ENCODE peak calls at places on chromosomes 4 and X, in four cellular contexts. Q is heart right ventricle, L is fibroblast of the aortic adventitia, J is cardiac muscle cell. B is an unnamed sample.

GRCh38 chr4:12016729-12017128 is 588.0 kb upstream of the HS3ST1 start:
- DNase-seq in L (no peak), Q (no peak), J (no peak), B (no peak)

GRCh38 chr4:57966987-57967760 is 857.0 kb upstream of the IGFBP7 start:
- DNase-seq in J (no peak), L (no peak), Q (no peak), B (no peak)

GRCh38 chr4:47531954-47532321 is 46.9 kb downstream of the ATP10D start:
- DNase-seq in Q (no peak), L (no peak), J (no peak), B (no peak)

GRCh38 chr4:76174216-76174615 is 26.0 kb upstream of the NUP54 start:
- DNase-seq in L (no peak), J (no peak), Q (no peak), B (no peak)

GRCh38 chr4:127284236-127284635 is 348.5 kb upstream of the INTU start:
- DNase-seq in Q (no peak), L (peak; percentile 13), J (peak; percentile 69), B (no peak)

GRCh38 chr4:56728512-56728911 is 47.4 kb upstream of the HOPX start:
- DNase-seq in Q (peak; percentile 25), L (peak; percentile 47), J (peak; percentile 97), B (peak; percentile 42)

GRCh38 chr4:87065016-87065415 is 130.2 kb downstream of the AFF1 start:
- DNase-seq in J (no peak), Q (no peak), L (no peak), B (no peak)

GRCh38 chr4:143372093-143372915 is 35.6 kb downstream of the GAB1 start:
- DNase-seq in J (no peak), Q (no peak), L (no peak), B (no peak)

GRCh38 chr4:139266583-139267257 is 13.3 kb downstream of the MGARP start:
- DNase-seq in Q (peak; percentile 68), J (peak; percentile 71), L (peak; percentile 78), B (peak; percentile 76)

GRCh38 chr4:43816107-43816506 is 632.5 kb downstream of the KCTD8 start:
- DNase-seq in J (no peak), L (no peak), Q (no peak), B (no peak)

GRCh38 chr4:108168672-108169562 is at the start of gene LEF1:
- DNase-seq in L (peak; percentile 18), Q (peak; percentile 13), J (peak; percentile 42), B (no peak)

GRCh38 chrX:102841706-102842003 is 95.4 kb upstream of the RAB40AL start:
- DNase-seq in J (no peak), Q (no peak), L (no peak), B (no peak)

GRCh38 chr4:23911675-23912455 is 22.0 kb upstream of the PPARGC1A start:
- DNase-seq in L (no peak), Q (no peak), J (no peak), B (no peak)

GRCh38 chr4:73197220-73197619 is 61.4 kb downstream of the ANKRD17 start:
- DNase-seq in L (peak; percentile 24), J (peak; percentile 29), Q (no peak), B (no peak)

GRCh38 chr4:150699599-150699998 is 117.6 kb downstream of the MAB21L2 start:
- DNase-seq in L (no peak), J (no peak), Q (no peak), B (no peak)

GRCh38 chr4:33966808-33967207 is 2277.5 kb downstream of the ARAP2 start:
- DNase-seq in Q (no peak), J (no peak), L (no peak), B (no peak)
- TF ChIP-seq CTCF in Q (no peak), J (no peak), L (peak; percentile 29), B (no peak)

DNA sequence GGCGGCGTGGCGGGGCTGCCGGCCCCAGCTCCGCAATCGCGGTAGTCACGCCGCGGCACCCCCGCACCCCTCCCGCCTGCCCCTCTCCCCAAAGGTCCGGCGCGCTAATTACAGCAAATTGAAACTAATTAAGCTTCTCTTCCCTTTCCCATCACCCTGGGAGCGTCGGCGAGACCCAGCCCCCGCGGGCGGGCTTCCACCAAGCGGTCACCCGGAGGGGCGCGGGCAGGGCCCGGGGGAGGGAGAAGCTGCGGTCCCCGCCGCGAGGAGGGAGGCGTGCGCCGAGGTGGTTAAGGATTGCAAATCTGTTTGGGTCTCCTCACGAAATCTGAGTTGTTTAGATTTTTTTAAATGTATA is 13.1 kb downstream of the ARX start:
- DNase-seq in J (no peak), L (no peak), Q (no peak), B (no peak)
- H3K4me3 ChIP-seq in J (peak overlapping the region; percentile 12), L (no peak overlapping the region), Q (peak overlapping the region; percentile 8), B (no peak overlapping the region)

DNA sequence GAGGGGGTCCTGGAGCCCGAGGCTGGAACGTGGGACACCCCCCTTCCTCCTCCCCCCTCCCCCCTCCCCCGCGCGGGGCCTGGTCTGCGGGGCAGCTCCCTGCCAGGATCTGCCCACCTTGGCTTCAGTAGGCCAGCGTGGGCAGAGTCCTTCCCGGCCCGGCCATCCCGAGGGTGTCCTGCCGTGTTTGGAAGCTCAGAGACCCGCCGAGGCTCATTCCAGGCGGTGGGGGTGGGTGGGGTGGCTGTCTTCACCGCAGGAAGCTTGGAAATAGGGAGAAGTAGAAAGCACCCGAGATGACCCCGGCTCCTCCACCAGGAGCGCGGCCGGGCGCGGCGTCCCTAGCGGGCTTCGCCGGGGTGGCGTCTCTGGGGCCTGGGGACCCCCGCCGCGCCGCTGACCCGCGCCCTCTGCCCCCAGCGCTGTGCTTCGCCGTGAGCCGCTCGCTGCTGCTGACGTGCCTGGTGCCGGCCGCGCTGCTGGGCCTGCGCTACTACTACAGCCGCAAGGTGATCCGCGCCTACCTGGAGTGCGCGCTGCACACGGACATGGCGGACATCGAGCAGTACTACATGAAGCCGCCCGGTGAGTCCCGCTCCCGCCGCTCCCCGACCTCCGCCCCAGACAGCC is 1.6 kb downstream of the NAT8L start:
- DNase-seq in Q (no peak), J (no peak), L (no peak), B (peak; percentile 10)
- TF ChIP-seq CTCF in Q (no peak), J (no peak), L (no peak), B (no peak)

DNA sequence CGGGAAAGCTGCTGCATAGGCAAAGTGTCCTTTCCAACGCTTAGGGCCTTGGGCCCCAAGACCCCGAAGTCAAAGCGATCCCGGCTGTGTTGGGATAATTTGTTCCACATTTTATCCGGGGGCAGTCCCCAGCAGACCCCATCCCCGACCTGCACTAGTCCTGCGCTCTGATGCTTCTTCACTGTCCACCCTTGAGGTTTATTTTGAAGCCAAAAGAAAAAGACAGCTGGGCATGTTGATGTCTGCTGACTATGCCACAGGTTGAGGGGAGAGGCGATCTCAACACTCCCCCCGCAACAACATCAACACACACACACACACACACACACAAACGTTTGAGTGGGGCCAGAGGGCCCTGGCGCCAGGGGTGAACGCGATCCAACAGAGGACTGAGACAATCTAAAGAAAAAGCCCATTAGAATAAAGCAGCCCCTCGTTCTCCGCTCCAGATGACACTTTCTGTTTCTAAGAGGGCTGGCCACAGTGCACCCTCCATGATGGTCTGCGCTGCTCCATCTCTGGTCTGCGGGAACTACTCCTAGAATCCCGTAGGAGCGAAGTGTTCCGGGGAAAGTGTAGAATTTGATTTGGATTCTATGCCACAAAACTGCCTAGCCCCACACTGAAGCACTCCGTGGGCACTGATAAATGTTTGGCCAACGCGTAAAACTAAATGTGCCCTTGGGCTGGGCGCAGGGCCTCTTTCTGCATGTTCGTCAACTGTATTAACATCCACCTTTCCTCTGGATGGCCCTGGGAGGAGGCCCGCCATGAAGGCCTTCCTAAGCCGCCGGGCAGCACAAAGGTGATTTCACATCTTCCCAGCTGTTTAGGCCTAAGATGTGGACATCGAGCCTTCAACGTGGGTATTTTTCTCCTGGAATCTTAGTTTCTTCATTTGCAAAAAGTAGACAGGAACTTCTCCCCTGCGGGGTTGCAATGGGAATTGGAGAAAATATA is 2.4 kb downstream of the MSX1 start:
- DNase-seq in L (no peak), Q (no peak), J (no peak), B (no peak)
- H3K4me3 ChIP-seq in L (peak overlapping the region; percentile 94), Q (peak overlapping the region; percentile 70), J (peak overlapping the region; percentile 85), B (peak overlapping the region; percentile 89)

GRCh38 chrX:71636438-71637252 is 18.3 kb upstream of the CXCR3 start:
- DNase-seq in L (no peak), Q (no peak), J (no peak), B (no peak)

GRCh38 chrX:71637253-71637618 is 18.9 kb upstream of the CXCR3 start:
- DNase-seq in L (peak; percentile 19), Q (no peak), J (no peak), B (no peak)

GRCh38 chrX:71632923-71633657 is 14.8 kb upstream of the CXCR3 start:
- DNase-seq in L (no peak), Q (no peak), J (no peak), B (no peak)

GRCh38 chrX:71637848-71638247 is 19.5 kb upstream of the CXCR3 start:
- DNase-seq in J (peak; percentile 27), Q (no peak), L (peak; percentile 31), B (no peak)

GRCh38 chrX:71634366-71634765 is 16.1 kb upstream of the CXCR3 start:
- DNase-seq in Q (peak; percentile 21), J (peak; percentile 9), L (no peak), B (peak; percentile 44)
- TF ChIP-seq CTCF in Q (no peak), J (no peak), L (no peak), B (no peak)

B was measured in left ventricle myocardium inferior.